ENCODE peak calls at places on chromosomes 11 and 22, in eight cellular contexts. F, X, G, U, S, O, B and T are unnamed samples.
A peak's percentile ranks its signal among the peaks of the same experiment; 100 is the strongest.

GRCh38 chr11:99555506-99555905 is 534.8 kb downstream of the CNTN5 start:
- DNase-seq in F (no peak), X (no peak), G (no peak), U (no peak), S (no peak), O (no peak), B (no peak), T (no peak)

GRCh38 chr22:39684702-39685281 is 114.2 kb downstream of the CACNA1I start:
- DNase-seq in F (no peak), X (no peak), G (no peak), U (no peak), S (no peak), O (no peak), B (no peak), T (no peak)

GRCh38 chr11:113114452-113115027 is 153.3 kb downstream of the NCAM1 start:
- DNase-seq in F (no peak), X (peak; percentile 80), G (peak; percentile 64), U (peak; percentile 71), S (peak; percentile 22), O (peak; percentile 63), B (no peak), T (no peak)

GRCh38 chr11:14118047-14118446 is 155.5 kb downstream of the SPON1 start:
- DNase-seq in F (no peak), X (no peak), G (no peak), U (no peak), S (no peak), O (no peak), B (no peak), T (no peak)

GRCh38 chr11:21257461-21257860 is 588.1 kb downstream of the NELL1 start:
- DNase-seq in F (no peak), X (no peak), G (no peak), U (no peak), S (no peak), O (no peak), B (no peak), T (no peak)

GRCh38 chr11:92070026-92070889 is 154.4 kb upstream of the FAT3 start:
- DNase-seq in F (no peak), X (no peak), G (no peak), U (no peak), S (no peak), O (peak; percentile 12), B (no peak), T (no peak)

GRCh38 chr11:1546536-1547466 is 25.3 kb downstream of the DUSP8 start:
- DNase-seq in F (peak; percentile 28), X (no peak), G (peak; percentile 76), U (no peak), S (no peak), O (peak; percentile 25), B (peak; percentile 29), T (peak; percentile 36)

GRCh38 chr11:104095791-104096190 is 59.4 kb downstream of the DDI1 start:
- DNase-seq in F (no peak), X (no peak), G (peak; percentile 15), U (no peak), S (no peak), O (no peak), B (no peak), T (no peak)

GRCh38 chr11:18012906-18013781 is at the start of gene SERGEF:
- DNase-seq in F (peak; percentile 95), X (peak; percentile 98), G (peak; percentile 96), U (peak; percentile 85), S (peak; percentile 83), O (peak; percentile 91), B (peak; percentile 97), T (peak; percentile 74)

GRCh38 chr11:109970516-109971183 is 122.5 kb upstream of the ZC3H12C start:
- DNase-seq in F (no peak), X (no peak), G (no peak), U (no peak), S (peak; percentile 81), O (no peak), B (peak; percentile 18), T (no peak)